ENCODE peak calls at places on chromosomes 6 and 20, in nine cellular contexts. One of them, this sample, is unnamed.

GRCh38 chr6:113184291-113184690 is 672.9 kb upstream of the MARCKS start:
- DNase-seq in amygdala: no peak
- DNase-seq in sciatic nerve: no peak
- DNase-seq in ureter: no peak
- DNase-seq in NAMALWA: no peak
- DNase-seq in activated T-cell treated with anti-CD3 and anti-CD28 coated beads, Interleukin-2, amount 50 U/mL, for 72 hours: no peak
- DNase-seq in T follicular helper cell: no peak
- DNase-seq in mesothelial cell of epicardium: no peak
- DNase-seq in brain microvascular endothelial cell: peak; percentile 90
- DNase-seq in this sample: no peak

GRCh38 chr20:38294334-38294592 is 9.7 kb upstream of the BPI start:
- DNase-seq in NAMALWA: no peak
- DNase-seq in amygdala: no peak
- DNase-seq in ureter: no peak
- DNase-seq in brain microvascular endothelial cell: no peak
- DNase-seq in sciatic nerve: no peak
- DNase-seq in T follicular helper cell: no peak
- DNase-seq in activated T-cell treated with anti-CD3 and anti-CD28 coated beads, Interleukin-2, amount 50 U/mL, for 72 hours: no peak
- DNase-seq in mesothelial cell of epicardium: no peak
- DNase-seq in this sample: no peak

GRCh38 chr6:57069920-57070331 is 20.1 kb upstream of the ZNF451 start:
- DNase-seq in mesothelial cell of epicardium: no peak
- DNase-seq in sciatic nerve: no peak
- DNase-seq in activated T-cell treated with anti-CD3 and anti-CD28 coated beads, Interleukin-2, amount 50 U/mL, for 72 hours: no peak
- DNase-seq in brain microvascular endothelial cell: no peak
- DNase-seq in ureter: no peak
- DNase-seq in T follicular helper cell: no peak
- DNase-seq in NAMALWA: no peak
- DNase-seq in amygdala: no peak
- DNase-seq in this sample: no peak

GRCh38 chr6:100267721-100268123 is 197.0 kb downstream of the SIM1 start:
- DNase-seq in brain microvascular endothelial cell: peak; percentile 27
- DNase-seq in mesothelial cell of epicardium: no peak
- DNase-seq in T follicular helper cell: no peak
- DNase-seq in amygdala: no peak
- DNase-seq in ureter: no peak
- DNase-seq in sciatic nerve: no peak
- DNase-seq in NAMALWA: no peak
- DNase-seq in activated T-cell treated with anti-CD3 and anti-CD28 coated beads, Interleukin-2, amount 50 U/mL, for 72 hours: no peak
- DNase-seq in this sample: no peak

GRCh38 chr20:20593447-20594170 is 118.8 kb downstream of the RALGAPA2 start:
- DNase-seq in ureter: no peak
- DNase-seq in sciatic nerve: no peak
- DNase-seq in brain microvascular endothelial cell: peak; percentile 51
- DNase-seq in mesothelial cell of epicardium: no peak
- DNase-seq in NAMALWA: peak; percentile 73
- DNase-seq in activated T-cell treated with anti-CD3 and anti-CD28 coated beads, Interleukin-2, amount 50 U/mL, for 72 hours: no peak
- DNase-seq in T follicular helper cell: no peak
- DNase-seq in amygdala: peak; percentile 45
- DNase-seq in this sample: peak; percentile 35

GRCh38 chr6:159693894-159694545 is 979 bp upstream of the SOD2 start:
- DNase-seq in T follicular helper cell: peak; percentile 54
- DNase-seq in brain microvascular endothelial cell: no peak
- DNase-seq in NAMALWA: peak; percentile 34
- DNase-seq in amygdala: no peak
- DNase-seq in activated T-cell treated with anti-CD3 and anti-CD28 coated beads, Interleukin-2, amount 50 U/mL, for 72 hours: peak; percentile 15
- DNase-seq in mesothelial cell of epicardium: no peak
- DNase-seq in sciatic nerve: no peak
- DNase-seq in ureter: peak; percentile 67
- DNase-seq in this sample: no peak

GRCh38 chr6:151437401-151437800 is 14.5 kb downstream of the RMND1 start:
- DNase-seq in brain microvascular endothelial cell: no peak
- DNase-seq in activated T-cell treated with anti-CD3 and anti-CD28 coated beads, Interleukin-2, amount 50 U/mL, for 72 hours: no peak
- DNase-seq in amygdala: no peak
- DNase-seq in sciatic nerve: no peak
- DNase-seq in mesothelial cell of epicardium: no peak
- DNase-seq in ureter: no peak
- DNase-seq in NAMALWA: no peak
- DNase-seq in T follicular helper cell: no peak
- DNase-seq in this sample: no peak

GRCh38 chr6:28161410-28162079 is 19.9 kb downstream of the ZKSCAN8 start:
- DNase-seq in mesothelial cell of epicardium: peak; percentile 56
- DNase-seq in sciatic nerve: peak; percentile 83
- DNase-seq in NAMALWA: no peak
- DNase-seq in brain microvascular endothelial cell: peak; percentile 40
- DNase-seq in amygdala: peak; percentile 34
- DNase-seq in activated T-cell treated with anti-CD3 and anti-CD28 coated beads, Interleukin-2, amount 50 U/mL, for 72 hours: peak; percentile 89
- DNase-seq in T follicular helper cell: peak; percentile 73
- DNase-seq in ureter: peak; percentile 81
- DNase-seq in this sample: peak; percentile 90

GRCh38 chr6:92538926-92539325 is 880.4 kb downstream of the EPHA7 start:
- DNase-seq in amygdala: no peak
- DNase-seq in brain microvascular endothelial cell: no peak
- DNase-seq in NAMALWA: no peak
- DNase-seq in mesothelial cell of epicardium: no peak
- DNase-seq in sciatic nerve: no peak
- DNase-seq in ureter: no peak
- DNase-seq in activated T-cell treated with anti-CD3 and anti-CD28 coated beads, Interleukin-2, amount 50 U/mL, for 72 hours: no peak
- DNase-seq in T follicular helper cell: no peak
- DNase-seq in this sample: no peak

GRCh38 chr6:26240157-26240980 is 124.6 kb upstream of the BTN3A2 start:
- DNase-seq in amygdala: peak; percentile 22
- DNase-seq in activated T-cell treated with anti-CD3 and anti-CD28 coated beads, Interleukin-2, amount 50 U/mL, for 72 hours: peak; percentile 85
- DNase-seq in NAMALWA: peak; percentile 74
- DNase-seq in brain microvascular endothelial cell: peak; percentile 70
- DNase-seq in T follicular helper cell: peak; percentile 48
- DNase-seq in mesothelial cell of epicardium: no peak
- DNase-seq in sciatic nerve: no peak
- DNase-seq in ureter: peak; percentile 81
- DNase-seq in this sample: no peak

GRCh38 chr6:131979515-131980337 is 28.6 kb upstream of the CCN2 start:
- DNase-seq in NAMALWA: no peak
- DNase-seq in brain microvascular endothelial cell: peak; percentile 96
- DNase-seq in activated T-cell treated with anti-CD3 and anti-CD28 coated beads, Interleukin-2, amount 50 U/mL, for 72 hours: no peak
- DNase-seq in mesothelial cell of epicardium: no peak
- DNase-seq in T follicular helper cell: no peak
- DNase-seq in ureter: no peak
- DNase-seq in amygdala: no peak
- DNase-seq in sciatic nerve: no peak
- DNase-seq in this sample: no peak

GRCh38 chr20:7375905-7376304 is 564.4 kb downstream of the HAO1 start:
- DNase-seq in sciatic nerve: no peak
- DNase-seq in brain microvascular endothelial cell: no peak
- DNase-seq in activated T-cell treated with anti-CD3 and anti-CD28 coated beads, Interleukin-2, amount 50 U/mL, for 72 hours: no peak
- DNase-seq in ureter: no peak
- DNase-seq in mesothelial cell of epicardium: no peak
- DNase-seq in NAMALWA: peak; percentile 75
- DNase-seq in amygdala: no peak
- DNase-seq in T follicular helper cell: no peak
- DNase-seq in this sample: no peak

GRCh38 chr6:47414517-47415167 is 62.9 kb upstream of the CD2AP start:
- DNase-seq in brain microvascular endothelial cell: peak; percentile 24
- DNase-seq in T follicular helper cell: no peak
- DNase-seq in mesothelial cell of epicardium: no peak
- DNase-seq in ureter: no peak
- DNase-seq in amygdala: no peak
- DNase-seq in NAMALWA: peak; percentile 64
- DNase-seq in sciatic nerve: no peak
- DNase-seq in activated T-cell treated with anti-CD3 and anti-CD28 coated beads, Interleukin-2, amount 50 U/mL, for 72 hours: no peak
- DNase-seq in this sample: no peak

GRCh38 chr20:43721429-43722152 is 5.2 kb downstream of the GTSF1L start:
- DNase-seq in T follicular helper cell: no peak
- DNase-seq in NAMALWA: peak; percentile 57
- DNase-seq in mesothelial cell of epicardium: no peak
- DNase-seq in amygdala: no peak
- DNase-seq in brain microvascular endothelial cell: no peak
- DNase-seq in ureter: no peak
- DNase-seq in sciatic nerve: no peak
- DNase-seq in activated T-cell treated with anti-CD3 and anti-CD28 coated beads, Interleukin-2, amount 50 U/mL, for 72 hours: no peak
- DNase-seq in this sample: no peak

GRCh38 chr6:88708197-88708744 is 255.1 kb downstream of the RNGTT start:
- DNase-seq in brain microvascular endothelial cell: no peak
- DNase-seq in mesothelial cell of epicardium: no peak
- DNase-seq in NAMALWA: no peak
- DNase-seq in activated T-cell treated with anti-CD3 and anti-CD28 coated beads, Interleukin-2, amount 50 U/mL, for 72 hours: no peak
- DNase-seq in T follicular helper cell: no peak
- DNase-seq in amygdala: no peak
- DNase-seq in ureter: no peak
- DNase-seq in sciatic nerve: no peak
- DNase-seq in this sample: no peak

GRCh38 chr6:38836585-38836984 is 121.5 kb downstream of the DNAH8 start:
- DNase-seq in activated T-cell treated with anti-CD3 and anti-CD28 coated beads, Interleukin-2, amount 50 U/mL, for 72 hours: no peak
- DNase-seq in NAMALWA: no peak
- DNase-seq in amygdala: no peak
- DNase-seq in brain microvascular endothelial cell: no peak
- DNase-seq in T follicular helper cell: no peak
- DNase-seq in sciatic nerve: no peak
- DNase-seq in mesothelial cell of epicardium: no peak
- DNase-seq in ureter: no peak
- DNase-seq in this sample: no peak

GRCh38 chr6:52503853-52504777 is 72.7 kb downstream of the TRAM2 start:
- DNase-seq in activated T-cell treated with anti-CD3 and anti-CD28 coated beads, Interleukin-2, amount 50 U/mL, for 72 hours: no peak
- DNase-seq in amygdala: no peak
- DNase-seq in T follicular helper cell: no peak
- DNase-seq in brain microvascular endothelial cell: peak; percentile 85
- DNase-seq in NAMALWA: no peak
- DNase-seq in sciatic nerve: peak; percentile 73
- DNase-seq in mesothelial cell of epicardium: no peak
- DNase-seq in ureter: peak; percentile 91
- DNase-seq in this sample: no peak

GRCh38 chr20:49713779-49714712 is at the start of gene B4GALT5:
- DNase-seq in activated T-cell treated with anti-CD3 and anti-CD28 coated beads, Interleukin-2, amount 50 U/mL, for 72 hours: peak; percentile 84
- DNase-seq in T follicular helper cell: peak; percentile 33
- DNase-seq in amygdala: peak; percentile 86
- DNase-seq in brain microvascular endothelial cell: peak; percentile 52
- DNase-seq in mesothelial cell of epicardium: peak; percentile 69
- DNase-seq in sciatic nerve: peak; percentile 81
- DNase-seq in ureter: peak; percentile 79
- DNase-seq in NAMALWA: peak; percentile 84
- DNase-seq in this sample: peak; percentile 79

GRCh38 chr6:31246051-31246495 is 25.8 kb downstream of the HLA-C start:
- DNase-seq in activated T-cell treated with anti-CD3 and anti-CD28 coated beads, Interleukin-2, amount 50 U/mL, for 72 hours: no peak
- DNase-seq in T follicular helper cell: no peak
- DNase-seq in ureter: no peak
- DNase-seq in brain microvascular endothelial cell: peak; percentile 79
- DNase-seq in mesothelial cell of epicardium: no peak
- DNase-seq in sciatic nerve: no peak
- DNase-seq in NAMALWA: no peak
- DNase-seq in amygdala: no peak
- DNase-seq in this sample: no peak

GRCh38 chr6:107736713-107737396 is 87.3 kb downstream of the SCML4 start:
- DNase-seq in amygdala: no peak
- DNase-seq in ureter: no peak
- DNase-seq in mesothelial cell of epicardium: no peak
- DNase-seq in T follicular helper cell: no peak
- DNase-seq in sciatic nerve: no peak
- DNase-seq in NAMALWA: no peak
- DNase-seq in activated T-cell treated with anti-CD3 and anti-CD28 coated beads, Interleukin-2, amount 50 U/mL, for 72 hours: no peak
- DNase-seq in brain microvascular endothelial cell: no peak
- DNase-seq in this sample: no peak

GRCh38 chr6:137283940-137284910 is 65.0 kb upstream of the IFNGR1 start:
- DNase-seq in T follicular helper cell: no peak
- DNase-seq in activated T-cell treated with anti-CD3 and anti-CD28 coated beads, Interleukin-2, amount 50 U/mL, for 72 hours: no peak
- DNase-seq in brain microvascular endothelial cell: peak; percentile 28
- DNase-seq in amygdala: no peak
- DNase-seq in NAMALWA: no peak
- DNase-seq in mesothelial cell of epicardium: no peak
- DNase-seq in ureter: no peak
- DNase-seq in sciatic nerve: no peak
- DNase-seq in this sample: no peak

GRCh38 chr20:56676001-56676400 is 46.9 kb downstream of the TFAP2C start:
- DNase-seq in ureter: no peak
- DNase-seq in NAMALWA: no peak
- DNase-seq in brain microvascular endothelial cell: no peak
- DNase-seq in T follicular helper cell: no peak
- DNase-seq in activated T-cell treated with anti-CD3 and anti-CD28 coated beads, Interleukin-2, amount 50 U/mL, for 72 hours: no peak
- DNase-seq in amygdala: no peak
- DNase-seq in mesothelial cell of epicardium: no peak
- DNase-seq in sciatic nerve: no peak
- DNase-seq in this sample: no peak

GRCh38 chr20:35702824-35703695 is 3.9 kb downstream of the ROMO1 start:
- DNase-seq in mesothelial cell of epicardium: no peak
- DNase-seq in ureter: no peak
- DNase-seq in activated T-cell treated with anti-CD3 and anti-CD28 coated beads, Interleukin-2, amount 50 U/mL, for 72 hours: no peak
- DNase-seq in brain microvascular endothelial cell: no peak
- DNase-seq in T follicular helper cell: no peak
- DNase-seq in NAMALWA: no peak
- DNase-seq in amygdala: no peak
- DNase-seq in sciatic nerve: no peak
- DNase-seq in this sample: no peak

GRCh38 chr6:110748458-110748857 is 66.8 kb downstream of the CDK19 start:
- DNase-seq in activated T-cell treated with anti-CD3 and anti-CD28 coated beads, Interleukin-2, amount 50 U/mL, for 72 hours: no peak
- DNase-seq in mesothelial cell of epicardium: no peak
- DNase-seq in NAMALWA: no peak
- DNase-seq in sciatic nerve: no peak
- DNase-seq in brain microvascular endothelial cell: no peak
- DNase-seq in ureter: no peak
- DNase-seq in T follicular helper cell: no peak
- DNase-seq in amygdala: no peak
- DNase-seq in this sample: no peak

GRCh38 chr6:109139109-109139508 is 43.8 kb downstream of the CEP57L1 start:
- DNase-seq in NAMALWA: no peak
- DNase-seq in mesothelial cell of epicardium: no peak
- DNase-seq in ureter: no peak
- DNase-seq in brain microvascular endothelial cell: peak; percentile 51
- DNase-seq in sciatic nerve: no peak
- DNase-seq in activated T-cell treated with anti-CD3 and anti-CD28 coated beads, Interleukin-2, amount 50 U/mL, for 72 hours: no peak
- DNase-seq in amygdala: no peak
- DNase-seq in T follicular helper cell: no peak
- DNase-seq in this sample: no peak

GRCh38 chr6:35731736-35732532 is 4.9 kb upstream of the ARMC12 start:
- DNase-seq in amygdala: peak; percentile 90
- DNase-seq in NAMALWA: peak; percentile 90
- DNase-seq in mesothelial cell of epicardium: peak; percentile 81
- DNase-seq in T follicular helper cell: peak; percentile 89
- DNase-seq in ureter: peak; percentile 98
- DNase-seq in activated T-cell treated with anti-CD3 and anti-CD28 coated beads, Interleukin-2, amount 50 U/mL, for 72 hours: peak; percentile 96
- DNase-seq in sciatic nerve: peak; percentile 97
- DNase-seq in brain microvascular endothelial cell: peak; percentile 93
- DNase-seq in this sample: peak; percentile 86

GRCh38 chr6:100504786-100505737 is 40.3 kb upstream of the SIM1 start:
- DNase-seq in brain microvascular endothelial cell: peak; percentile 89
- DNase-seq in mesothelial cell of epicardium: no peak
- DNase-seq in NAMALWA: no peak
- DNase-seq in activated T-cell treated with anti-CD3 and anti-CD28 coated beads, Interleukin-2, amount 50 U/mL, for 72 hours: no peak
- DNase-seq in ureter: no peak
- DNase-seq in amygdala: no peak
- DNase-seq in T follicular helper cell: no peak
- DNase-seq in sciatic nerve: no peak
- DNase-seq in this sample: no peak

GRCh38 chr20:62702886-62703852 is 5.5 kb upstream of the NTSR1 start:
- DNase-seq in ureter: no peak
- DNase-seq in activated T-cell treated with anti-CD3 and anti-CD28 coated beads, Interleukin-2, amount 50 U/mL, for 72 hours: peak; percentile 37
- DNase-seq in T follicular helper cell: no peak
- DNase-seq in amygdala: no peak
- DNase-seq in mesothelial cell of epicardium: no peak
- DNase-seq in NAMALWA: no peak
- DNase-seq in sciatic nerve: no peak
- DNase-seq in brain microvascular endothelial cell: peak; percentile 85
- DNase-seq in this sample: peak; percentile 75

GRCh38 chr6:143544019-143544681 is 32.6 kb upstream of the FUCA2 start:
- DNase-seq in brain microvascular endothelial cell: no peak
- DNase-seq in T follicular helper cell: no peak
- DNase-seq in mesothelial cell of epicardium: no peak
- DNase-seq in amygdala: no peak
- DNase-seq in activated T-cell treated with anti-CD3 and anti-CD28 coated beads, Interleukin-2, amount 50 U/mL, for 72 hours: no peak
- DNase-seq in NAMALWA: no peak
- DNase-seq in ureter: no peak
- DNase-seq in sciatic nerve: no peak
- DNase-seq in this sample: no peak

GRCh38 chr6:139159016-139159415 is 24.1 kb downstream of the HECA start:
- DNase-seq in sciatic nerve: no peak
- DNase-seq in amygdala: no peak
- DNase-seq in NAMALWA: no peak
- DNase-seq in T follicular helper cell: no peak
- DNase-seq in ureter: no peak
- DNase-seq in activated T-cell treated with anti-CD3 and anti-CD28 coated beads, Interleukin-2, amount 50 U/mL, for 72 hours: no peak
- DNase-seq in mesothelial cell of epicardium: no peak
- DNase-seq in brain microvascular endothelial cell: no peak
- DNase-seq in this sample: no peak